ENCODE peak calls at places on chromosomes 4 and X, in eight cellular contexts. A, E, V, F, Q, W, L and S are unnamed samples.

GRCh38 chr4:101993002-101993840 is 202.7 kb downstream of the BANK1 start:
- DNase-seq in A (no peak), E (no peak), V (no peak), F (no peak), Q (no peak), W (no peak), L (no peak), S (no peak)

GRCh38 chrX:124518888-124519287 is 172.5 kb downstream of the SH2D1A start:
- DNase-seq in A (no peak), E (no peak), V (peak; percentile 10), F (peak; percentile 22), Q (no peak), W (peak; percentile 39), L (no peak), S (peak; percentile 30)

GRCh38 chr4:150976478-150977118 is 38.5 kb downstream of the LRBA start:
- DNase-seq in A (no peak), E (no peak), V (no peak), F (no peak), Q (no peak), W (no peak), L (no peak), S (no peak)

GRCh38 chrX:64427787-64428186 is 32.5 kb upstream of the MTMR8 start:
- DNase-seq in A (no peak), E (no peak), V (no peak), F (no peak), Q (no peak), W (no peak), L (no peak), S (no peak)

GRCh38 chrX:56787734-56788152 is 58.7 kb downstream of the NBDY start:
- DNase-seq in A (no peak), E (peak; percentile 22), V (no peak), F (no peak), Q (no peak), W (no peak), L (peak; percentile 36), S (no peak)

GRCh38 chr4:66574145-66574978 is 904.1 kb upstream of the EPHA5 start:
- DNase-seq in A (no peak), E (no peak), V (no peak), F (peak; percentile 43), Q (no peak), W (peak; percentile 68), L (no peak), S (peak; percentile 95)

GRCh38 chrX:12962041-12962504 is 12.8 kb upstream of the TMSB4X start:
- DNase-seq in A (no peak), E (no peak), V (no peak), F (no peak), Q (no peak), W (no peak), L (peak; percentile 60), S (no peak)

GRCh38 chrX:71619193-71619592 is 882 bp upstream of the CXCR3 start:
- DNase-seq in A (peak; percentile 72), E (no peak), V (no peak), F (no peak), Q (no peak), W (no peak), L (no peak), S (peak; percentile 25)

GRCh38 chr4:924107-925096 is 7.7 kb downstream of the GAK start:
- DNase-seq in A (peak; percentile 27), E (no peak), V (no peak), F (no peak), Q (no peak), W (no peak), L (peak; percentile 84), S (peak; percentile 65)

GRCh38 chr4:118337954-118338353 is 14.8 kb downstream of the PRSS12 start:
- DNase-seq in A (no peak), E (no peak), V (no peak), F (no peak), Q (no peak), W (peak; percentile 42), L (no peak), S (no peak)

GRCh38 chrX:72016881-72017783 is 106.5 kb downstream of the NHSL2 start:
- DNase-seq in A (no peak), E (no peak), V (no peak), F (no peak), Q (no peak), W (no peak), L (peak; percentile 61), S (no peak)

GRCh38 chr4:113978561-113979156 is 788 bp downstream of the ARSJ start:
- DNase-seq in A (no peak), E (no peak), V (peak; percentile 12), F (no peak), Q (no peak), W (no peak), L (peak; percentile 85), S (peak; percentile 29)

GRCh38 chr4:15677507-15677988 is 4.1 kb upstream of the FAM200B start:
- DNase-seq in A (no peak), E (no peak), V (peak; percentile 82), F (no peak), Q (no peak), W (peak; percentile 36), L (no peak), S (peak; percentile 71)

GRCh38 chr4:109296545-109296944 is 5.9 kb downstream of the COL25A1 start:
- DNase-seq in A (no peak), E (no peak), V (no peak), F (no peak), Q (no peak), W (no peak), L (no peak), S (peak; percentile 78)

GRCh38 chr4:8269535-8270417 is at the start of gene HTRA3:
- DNase-seq in A (no peak), E (no peak), V (no peak), F (peak; percentile 72), Q (no peak), W (no peak), L (no peak), S (no peak)

GRCh38 chrX:119145241-119145653 is 17.6 kb upstream of the KIAA1210 start:
- DNase-seq in A (no peak), E (no peak), V (no peak), F (peak; percentile 36), Q (no peak), W (no peak), L (no peak), S (no peak)

GRCh38 chr4:128191115-128191897 is 96.3 kb downstream of the PGRMC2 start:
- DNase-seq in A (peak; percentile 67), E (no peak), V (peak; percentile 70), F (peak; percentile 75), Q (peak; percentile 36), W (peak; percentile 46), L (no peak), S (peak; percentile 39)

GRCh38 chrX:9286234-9286633 is 178.6 kb upstream of the TBL1X start:
- DNase-seq in A (no peak), E (no peak), V (no peak), F (no peak), Q (no peak), W (no peak), L (no peak), S (no peak)

GRCh38 chr4:61468091-61468720 is 268.1 kb downstream of the ADGRL3 start:
- DNase-seq in A (no peak), E (no peak), V (peak; percentile 78), F (no peak), Q (no peak), W (no peak), L (no peak), S (peak; percentile 90)

GRCh38 chr4:96407651-96408342 is 567.9 kb downstream of the PDHA2 start:
- DNase-seq in A (no peak), E (no peak), V (peak; percentile 30), F (no peak), Q (no peak), W (no peak), L (no peak), S (no peak)

GRCh38 chrX:133749370-133749769 is 236.0 kb downstream of the GPC3 start:
- DNase-seq in A (no peak), E (no peak), V (no peak), F (no peak), Q (no peak), W (no peak), L (no peak), S (no peak)

GRCh38 chr4:2320152-2320551 is 58.2 kb upstream of the MXD4 start:
- DNase-seq in A (no peak), E (no peak), V (no peak), F (no peak), Q (no peak), W (no peak), L (no peak), S (no peak)

GRCh38 chr4:26584725-26585124 is 841 bp downstream of the TBC1D19 start:
- DNase-seq in A (no peak), E (no peak), V (no peak), F (no peak), Q (no peak), W (no peak), L (no peak), S (no peak)